ENCODE peak calls at places on chromosomes 12 and 14, in ten cellular contexts. P is PC-9; O is HFF-Myc; F is GM12864; L is CD8-positive, alpha-beta T cell; J is fibroblast of mammary gland; B is nephron progenitor cell; V is activated B cell treated with CpG ODN at 0.5 μM for 24 hours; T is AG09319; M is PC-3. C is an unnamed sample.

GRCh38 chr12:53985900-53986685 is 1.1 kb downstream of the HOXC10 start:
- DNase-seq in J (no peak), B (no peak), P (no peak), M (no peak), L (no peak), O (no peak), F (no peak), T (no peak), V (no peak), C (no peak)

GRCh38 chr12:64551676-64552075 is 58.6 kb upstream of the RASSF3 start:
- DNase-seq in F (no peak), O (no peak), J (peak; percentile 17), T (no peak), L (no peak), M (no peak), B (no peak), P (no peak), V (no peak), C (no peak)

GRCh38 chr14:73397810-73398209 is 60.5 kb downstream of the NUMB start:
- DNase-seq in P (no peak), T (no peak), L (no peak), F (no peak), M (no peak), B (no peak), V (no peak), J (no peak), O (no peak), C (no peak)

GRCh38 chr12:22935501-22935900 is 310.5 kb downstream of the ETNK1 start:
- DNase-seq in T (no peak), V (no peak), F (no peak), P (no peak), J (peak; percentile 74), O (no peak), B (no peak), L (no peak), M (no peak), C (no peak)

GRCh38 chr14:65002586-65003210 is 16.0 kb downstream of the FNTB start:
- DNase-seq in V (no peak), O (no peak), T (peak; percentile 28), L (no peak), M (peak; percentile 33), P (no peak), J (peak; percentile 84), B (no peak), F (no peak), C (no peak)

GRCh38 chr12:12533238-12533829 is 29.3 kb downstream of the DUSP16 start:
- DNase-seq in L (no peak), O (no peak), J (no peak), P (peak; percentile 83), V (no peak), B (no peak), M (no peak), T (no peak), F (no peak), C (no peak)

GRCh38 chr14:68675233-68675577 is 117.7 kb downstream of the ZFP36L1 start:
- DNase-seq in J (peak; percentile 40), O (no peak), L (no peak), P (peak; percentile 37), M (peak; percentile 93), T (no peak), V (no peak), B (no peak), F (no peak), C (no peak)

GRCh38 chr14:54220122-54220691 is 176.6 kb upstream of the CDKN3 start:
- DNase-seq in P (no peak), J (no peak), T (no peak), F (no peak), L (no peak), O (no peak), V (no peak), M (no peak), B (peak; percentile 68), C (no peak)

GRCh38 chr14:101839236-101839635 is 77.7 kb downstream of the PPP2R5C start:
- DNase-seq in V (no peak), L (no peak), M (no peak), P (no peak), J (no peak), T (no peak), O (no peak), B (no peak), F (no peak), C (no peak)

GRCh38 chr12:53236443-53237111 is 4.6 kb upstream of the RARG start:
- DNase-seq in B (no peak), J (no peak), O (no peak), V (no peak), F (no peak), L (peak; percentile 67), P (no peak), T (no peak), M (no peak), C (no peak)

GRCh38 chr14:100841445-100842403 is 15.8 kb downstream of the MEG3 start:
- DNase-seq in T (no peak), J (no peak), B (no peak), V (no peak), P (no peak), L (no peak), O (no peak), F (no peak), M (no peak), C (no peak)

GRCh38 chr12:6535960-6536847 is 1.9 kb downstream of the GAPDH start:
- DNase-seq in P (no peak), J (no peak), O (no peak), B (no peak), F (no peak), V (no peak), M (no peak), L (no peak), T (no peak), C (no peak)

GRCh38 chr14:61675291-61675690 is 20.0 kb upstream of the HIF1A start:
- DNase-seq in P (no peak), M (no peak), L (no peak), O (no peak), T (no peak), B (no peak), J (no peak), V (no peak), F (no peak), C (no peak)

GRCh38 chr14:36857842-36858445 is 196.3 kb downstream of the PAX9 start:
- DNase-seq in V (no peak), O (no peak), F (no peak), T (no peak), B (no peak), M (no peak), P (no peak), J (no peak), L (no peak), C (no peak)

GRCh38 chr14:36866867-36867266 is 205.2 kb downstream of the PAX9 start:
- DNase-seq in M (no peak), F (peak; percentile 44), T (no peak), B (no peak), J (no peak), V (no peak), O (no peak), P (no peak), L (no peak), C (no peak)

GRCh38 chr14:36859119-36859518 is 197.5 kb downstream of the PAX9 start:
- DNase-seq in F (no peak), M (no peak), L (no peak), P (no peak), O (no peak), B (no peak), T (no peak), J (no peak), V (no peak), C (no peak)

DNA sequence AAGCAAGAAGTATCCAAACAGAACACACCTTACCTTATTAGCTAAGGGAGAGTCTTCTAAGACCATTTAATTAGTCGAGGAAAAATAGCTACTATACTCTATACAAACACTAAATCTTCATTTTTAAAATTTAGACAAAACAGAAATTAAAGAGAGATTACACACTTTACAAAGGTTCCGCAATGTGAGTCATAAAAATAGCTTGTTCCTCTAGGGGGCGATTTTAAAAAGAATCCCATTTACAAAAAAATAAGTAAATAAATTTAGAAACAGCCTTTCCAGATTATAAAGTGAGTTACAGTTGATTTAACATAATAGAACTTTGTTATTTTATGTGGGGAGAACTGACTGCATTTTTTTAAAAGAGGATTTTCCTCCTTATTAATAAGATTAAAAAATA is 201.6 kb downstream of the PAX9 start:
- DNase-seq in V (no peak), O (no peak), P (no peak), T (no peak), J (no peak), F (no peak), L (no peak), M (peak; percentile 33), B (no peak), C (no peak)
- TF ChIP-seq CTCF in V (no peak), O (no peak), P (no peak), T (peak; percentile 9), J (peak; percentile 11), F (peak; percentile 22), L (no peak), M (peak; percentile 58), B (peak; percentile 29), C (no peak)

DNA sequence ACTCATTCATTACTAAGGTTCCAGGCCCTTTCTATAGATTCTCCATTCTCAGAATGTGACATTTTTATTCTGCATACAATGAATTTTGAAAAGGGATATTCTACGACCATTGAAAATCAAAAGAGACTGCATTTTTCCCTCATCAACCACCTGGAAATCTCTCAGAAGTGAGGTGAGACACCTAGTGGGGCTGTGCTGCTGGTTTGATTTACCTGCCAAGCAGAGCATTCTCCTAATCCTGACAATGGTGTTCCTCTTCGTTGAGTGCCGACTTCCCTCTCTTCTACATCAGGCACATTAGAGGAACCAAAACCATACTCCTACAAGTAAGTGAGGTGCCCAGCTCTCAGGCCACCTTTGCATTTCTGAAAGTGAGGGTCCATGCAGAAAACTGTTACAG is 14.9 kb downstream of the CKB start:
- DNase-seq in B (no peak), L (no peak), V (no peak), T (no peak), O (no peak), J (no peak), M (no peak), P (no peak), F (no peak), C (no peak)
- TF ChIP-seq CTCF in B (no peak), L (no peak), V (no peak), T (no peak), O (no peak), J (no peak), M (no peak), P (no peak), F (no peak), C (no peak)

DNA sequence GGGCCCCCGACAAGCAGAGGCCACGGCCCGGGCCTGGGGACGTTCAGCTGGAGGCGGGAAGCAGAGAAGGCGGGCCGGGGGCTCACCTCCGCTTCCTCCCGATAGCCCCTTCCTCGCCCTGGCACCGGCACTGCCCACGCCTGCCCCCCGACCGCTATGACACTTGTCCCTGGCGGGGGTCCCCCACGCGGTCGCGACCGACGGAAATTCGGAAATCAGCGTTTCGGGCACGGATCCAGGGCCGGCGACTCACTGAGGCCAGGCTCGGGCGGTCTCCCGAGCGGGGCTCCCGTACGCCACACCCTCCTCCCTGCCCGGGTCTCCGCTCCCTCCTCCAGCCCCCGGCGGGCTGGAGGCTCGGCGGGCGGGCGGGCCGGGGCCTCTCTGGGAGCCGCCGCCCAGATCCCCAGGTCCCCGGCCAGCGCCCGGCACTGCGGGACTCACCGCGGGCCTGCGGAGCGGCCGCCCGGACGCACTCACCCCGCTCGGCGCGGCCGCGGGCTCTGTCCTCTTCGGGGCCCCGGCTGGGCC is 552 bp downstream of the PITPNM2 start:
- DNase-seq in L (peak; percentile 51), P (no peak), F (no peak), T (no peak), M (peak; percentile 20), J (no peak), B (no peak), O (no peak), V (peak; percentile 43), C (peak; percentile 19)
- TF ChIP-seq CTCF in L (no peak), P (no peak), F (no peak), T (no peak), M (no peak), J (no peak), B (no peak), O (no peak), V (no peak), C (no peak)

GRCh38 chr12:121383601-121384019 is 16.3 kb upstream of the RNF34 start:
- DNase-seq in O (no peak), P (no peak), F (no peak), L (no peak), B (no peak), V (no peak), T (no peak), M (no peak), J (no peak), C (no peak)
- TF ChIP-seq CTCF in O (peak; percentile 25), P (peak; percentile 36), F (peak; percentile 11), L (no peak), B (no peak), V (no peak), T (no peak), M (peak; percentile 53), J (peak; percentile 6), C (peak; percentile 12)

C was measured in progenitor cell of endocrine pancreas.